ENCODE peak calls at places on chromosomes 4 and X, in four cellular contexts. I is GM20000, F is stomach, C is GM13976. X is an unnamed sample.

GRCh38 chrX:32045149-32045548 is 973.3 kb upstream of the FTHL17 start:
- DNase-seq in I (no peak), F (no peak), C (no peak), X (no peak)

GRCh38 chrX:150361070-150361776 is 1.9 kb upstream of the MAMLD1 start:
- DNase-seq in I (no peak), F (no peak), C (peak; percentile 19), X (no peak)

GRCh38 chr4:122010610-122011009 is 58.8 kb upstream of the TRPC3 start:
- DNase-seq in I (no peak), F (no peak), C (no peak), X (no peak)

GRCh38 chr4:103996637-103997036 is 276.9 kb upstream of the TACR3 start:
- DNase-seq in I (no peak), F (no peak), C (peak; percentile 11), X (no peak)

GRCh38 chrX:65601530-65602281 is 65.7 kb upstream of the MSN start:
- DNase-seq in I (no peak), F (peak; percentile 80), C (no peak), X (peak; percentile 28)

GRCh38 chr4:88609387-88609786 is 17.1 kb downstream of the HERC3 start:
- DNase-seq in I (no peak), F (no peak), C (no peak), X (no peak)

GRCh38 chr4:184868623-184869022 is 42.9 kb upstream of the ACSL1 start:
- DNase-seq in I (no peak), F (no peak), C (no peak), X (no peak)

GRCh38 chrX:28586891-28587635 is at the start of gene IL1RAPL1:
- DNase-seq in I (peak; percentile 1), F (no peak), C (no peak), X (no peak)

GRCh38 chrX:6021316-6022091 is 207.2 kb downstream of the NLGN4X start:
- DNase-seq in I (peak; percentile 8), F (peak; percentile 49), C (peak; percentile 17), X (peak; percentile 3)

GRCh38 chr4:108834787-108835384 is 72.0 kb upstream of the ETNPPL start:
- DNase-seq in I (peak; percentile 4), F (no peak), C (peak; percentile 10), X (no peak)

GRCh38 chr4:89152972-89153371 is 41.6 kb downstream of the TIGD2 start:
- DNase-seq in I (no peak), F (no peak), C (no peak), X (no peak)

GRCh38 chr4:101306225-101306624 is 41.1 kb downstream of the PPP3CA start:
- DNase-seq in I (peak; percentile 11), F (no peak), C (peak; percentile 22), X (no peak)

GRCh38 chr4:73922766-73923630 is 53.8 kb downstream of the CXCL1 start:
- DNase-seq in I (no peak), F (no peak), C (no peak), X (no peak)

GRCh38 chrX:367866-368265 is 18.8 kb downstream of the PPP2R3B start:
- DNase-seq in I (no peak), F (no peak), C (no peak), X (no peak)

GRCh38 chr4:153780876-153781275 is 8.0 kb downstream of the SFRP2 start:
- DNase-seq in I (no peak), F (no peak), C (no peak), X (no peak)

GRCh38 chr4:45580306-45580705 is 543.5 kb downstream of the GABRG1 start:
- DNase-seq in I (no peak), F (no peak), C (no peak), X (no peak)

DNA sequence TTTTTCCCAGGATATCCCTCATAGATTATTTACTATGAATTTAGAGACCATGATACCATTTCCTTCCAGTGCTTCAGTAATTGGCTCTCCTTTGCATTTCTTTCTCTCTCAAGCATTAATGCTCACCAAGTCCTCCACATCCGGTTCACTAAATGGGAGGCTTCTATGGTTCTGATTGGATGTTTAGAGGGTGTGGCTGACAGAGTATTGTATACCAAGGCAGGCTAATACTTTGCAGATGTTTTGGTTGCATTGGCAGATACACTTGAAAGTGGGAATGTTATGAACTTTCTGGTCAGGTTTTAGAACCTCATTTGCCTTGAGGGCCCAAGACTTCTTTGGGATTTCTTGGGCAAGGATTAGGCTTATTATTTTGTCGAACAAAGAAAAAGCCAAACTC is 24.2 kb downstream of the CBLL2 start:
- DNase-seq in I (no peak), F (no peak), C (no peak), X (no peak)
- TF ChIP-seq CTCF in I (no peak), F (no peak), C (no peak), X (no peak)

GRCh38 chr4:2671267-2671895 is 84.8 kb downstream of the TNIP2 start:
- DNase-seq in I (no peak), F (peak; percentile 44), C (no peak), X (no peak)
- TF ChIP-seq CTCF in I (no peak), F (no peak), C (no peak), X (no peak)

GRCh38 chr4:81592698-81593097 is 121.0 kb upstream of the RASGEF1B start:
- DNase-seq in I (no peak), F (no peak), C (no peak), X (no peak)

GRCh38 chr4:81589191-81589720 is 117.5 kb upstream of the RASGEF1B start:
- DNase-seq in I (no peak), F (no peak), C (no peak), X (no peak)

GRCh38 chr4:81594495-81595169 is 122.9 kb upstream of the RASGEF1B start:
- DNase-seq in I (no peak), F (no peak), C (no peak), X (no peak)

GRCh38 chr4:81595287-81595686 is 123.6 kb upstream of the RASGEF1B start:
- DNase-seq in I (no peak), F (no peak), C (no peak), X (no peak)

DNA sequence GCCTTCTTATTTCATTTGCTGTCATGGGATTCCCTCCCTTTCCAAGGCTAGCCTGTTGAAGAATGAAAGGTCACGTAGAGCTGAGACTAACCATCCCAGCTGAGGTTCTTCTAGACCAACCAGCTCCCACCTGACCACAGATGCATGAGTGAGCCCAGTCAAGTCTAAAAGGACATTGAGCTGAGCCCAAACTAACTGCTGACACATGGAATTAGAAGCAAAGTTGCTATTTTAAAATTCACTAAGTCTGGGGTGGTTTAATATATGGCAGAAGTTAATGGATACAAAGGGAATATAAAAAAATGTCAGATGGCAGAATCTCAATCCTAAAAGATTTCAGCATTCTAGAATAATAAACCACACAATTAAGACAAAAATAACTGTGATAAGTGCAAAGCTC is 118.9 kb upstream of the RASGEF1B start:
- DNase-seq in I (no peak), F (no peak), C (no peak), X (no peak)
- TF ChIP-seq CTCF in I (no peak), F (no peak), C (no peak), X (no peak)

GRCh38 chr4:518569-519083 is 19.6 kb downstream of the PIGG start:
- DNase-seq in I (no peak), F (no peak), C (no peak), X (no peak)
- TF ChIP-seq CTCF in I (no peak), F (no peak), C (no peak), X (no peak)

DNA sequence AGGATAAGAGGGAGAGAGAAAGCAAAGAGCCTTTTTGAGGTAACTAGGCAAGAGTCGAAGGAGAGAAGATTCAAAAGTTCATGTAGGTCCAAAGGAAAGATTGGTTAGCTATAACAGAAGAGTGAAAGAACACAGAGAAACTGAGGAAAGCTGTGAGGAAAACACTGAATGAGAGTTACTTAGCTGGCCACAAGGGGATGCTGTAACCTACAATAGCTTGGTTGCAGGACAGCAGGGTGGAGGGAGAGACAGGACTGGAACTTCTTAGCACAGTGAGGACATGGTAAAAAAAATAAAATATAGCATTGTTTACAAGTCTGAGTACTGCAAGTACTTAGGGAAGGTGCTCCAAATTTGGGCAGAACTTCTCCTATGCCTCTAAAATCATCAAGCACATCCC is 48.3 kb downstream of the RAI2 start:
- DNase-seq in I (no peak), F (no peak), C (no peak), X (no peak)
- TF ChIP-seq CTCF in I (peak; percentile 10), F (peak; percentile 37), C (peak; percentile 27), X (peak; percentile 69)

GRCh38 chr4:48271048-48271452 is 1.4 kb upstream of the TEC start:
- DNase-seq in I (peak; percentile 61), F (no peak), C (peak; percentile 52), X (peak; percentile 62)

GRCh38 chr4:48271626-48272025 is 2.0 kb upstream of the TEC start:
- DNase-seq in I (no peak), F (no peak), C (no peak), X (no peak)

GRCh38 chr4:48275694-48276093 is 6.1 kb upstream of the TEC start:
- DNase-seq in I (no peak), F (no peak), C (no peak), X (no peak)

GRCh38 chr4:48270516-48270897 is 869 bp upstream of the TEC start:
- DNase-seq in I (no peak), F (no peak), C (no peak), X (no peak)

DNA sequence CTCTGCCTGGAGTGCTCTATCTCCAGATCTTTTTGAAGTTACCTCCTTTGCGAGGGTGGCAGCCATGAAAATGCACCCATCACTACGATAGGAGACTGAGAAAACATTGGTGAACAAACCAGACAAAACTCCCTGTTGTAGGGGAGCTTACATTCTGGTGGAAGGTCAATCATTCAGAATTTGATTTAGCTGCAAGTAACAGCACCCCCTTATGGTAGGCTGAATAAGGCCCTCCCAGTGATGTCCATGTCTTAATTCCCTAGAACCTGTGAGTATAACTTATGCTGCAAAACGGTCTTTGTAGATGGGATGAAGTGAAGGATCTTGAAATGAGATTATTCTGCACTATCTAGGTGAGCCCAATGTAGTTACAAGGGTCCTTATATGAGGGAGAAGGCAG is 5.6 kb upstream of the TEC start:
- DNase-seq in I (peak; percentile 41), F (no peak), C (peak; percentile 34), X (no peak)
- TF ChIP-seq CTCF in I (peak; percentile 48), F (peak; percentile 29), C (peak; percentile 44), X (peak; percentile 83)

DNA sequence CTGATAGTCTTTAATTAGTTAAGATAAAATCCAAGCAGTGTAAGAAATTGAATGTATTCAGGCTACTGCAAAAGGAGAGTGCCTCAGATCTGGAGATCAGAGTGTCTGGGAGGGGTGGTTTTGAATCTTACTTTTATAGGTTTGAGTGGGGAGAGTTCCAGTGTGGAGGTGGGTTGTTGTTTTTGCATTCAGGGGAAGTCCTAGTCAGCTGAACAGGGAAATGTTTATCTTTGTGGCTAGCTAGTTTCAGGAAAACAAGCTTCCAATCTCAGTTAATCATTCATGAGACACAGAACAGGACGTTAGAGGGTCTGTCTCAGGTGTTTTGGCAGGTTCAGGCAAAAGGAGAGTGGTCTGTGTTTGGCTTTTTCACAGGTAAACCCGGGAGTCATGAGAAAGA is 26.0 kb downstream of the ZNF81 start:
- DNase-seq in I (no peak), F (no peak), C (no peak), X (no peak)
- TF ChIP-seq CTCF in I (no peak), F (no peak), C (no peak), X (no peak)

X was measured in GM06990.